ENCODE peak calls at places on chromosome 11, in six cellular contexts. B is stomach; U is ascending aorta; J is CD8-positive, alpha-beta memory T cell; A is ovary; L is A549. H is an unnamed sample.

GRCh38 chr11:34558211-34558610 is 44.6 kb upstream of the ELF5 start:
- DNase-seq in U (no peak), J (no peak), L (no peak), A (no peak), B (no peak), H (no peak)

GRCh38 chr11:13343931-13344717 is 66.5 kb downstream of the BMAL1 start:
- DNase-seq in B (peak), A (peak), U (peak), J (peak), L (peak), H (peak)

GRCh38 chr11:94866936-94867795 is 99.0 kb downstream of the AMOTL1 start:
- DNase-seq in B (no peak), J (no peak), L (no peak), A (no peak), U (no peak), H (no peak)

GRCh38 chr11:10394229-10395100 is 60.6 kb upstream of the AMPD3 start:
- DNase-seq in B (no peak), L (peak), J (no peak), A (no peak), U (peak), H (no peak)

GRCh38 chr11:115806056-115806455 is 301.8 kb upstream of the CADM1 start:
- DNase-seq in A (no peak), B (no peak), J (no peak), L (no peak), U (no peak), H (no peak)

GRCh38 chr11:119092880-119093665 is 8.4 kb downstream of the HMBS start:
- DNase-seq in J (no peak), A (no peak), B (peak), L (no peak), U (no peak), H (no peak)

GRCh38 chr11:71103266-71103665 is 149.1 kb downstream of the SHANK2 start:
- DNase-seq in L (no peak), U (no peak), A (no peak), B (peak), J (no peak), H (no peak)

GRCh38 chr11:47514825-47515647 is 37.9 kb downstream of the CELF1 start:
- DNase-seq in J (no peak), U (no peak), B (no peak), L (peak), A (no peak), H (no peak)

GRCh38 chr11:17386331-17387084 is 2.0 kb downstream of the KCNJ11 start:
- DNase-seq in L (peak), B (peak), U (peak), J (no peak), A (no peak), H (peak)

GRCh38 chr11:107139396-107139795 is 121.1 kb upstream of the GUCY1A2 start:
- DNase-seq in U (no peak), L (no peak), J (no peak), A (no peak), B (no peak), H (no peak)

GRCh38 chr11:23012930-23013329 is 152.7 kb upstream of the CCDC179 start:
- DNase-seq in A (no peak), B (no peak), J (no peak), U (no peak), L (no peak), H (no peak)

GRCh38 chr11:73209892-73210291 is 8.2 kb upstream of the P2RY2 start:
- DNase-seq in J (no peak), L (no peak), U (no peak), A (no peak), B (no peak), H (no peak)

GRCh38 chr11:107689317-107690202 is 22.3 kb downstream of the SLN start:
- DNase-seq in U (peak), J (peak), B (peak), A (peak), L (peak), H (peak)

GRCh38 chr11:106950067-106950491 is 68.2 kb downstream of the GUCY1A2 start:
- DNase-seq in L (no peak), A (no peak), U (no peak), J (no peak), B (no peak), H (no peak)

GRCh38 chr11:2802389-2803185 is 83.0 kb downstream of the CDKN1C start:
- DNase-seq in B (peak), U (peak), J (no peak), A (peak), L (no peak), H (no peak)

GRCh38 chr11:106463154-106463553 is 385.7 kb downstream of the AASDHPPT start:
- DNase-seq in A (no peak), L (no peak), B (no peak), U (no peak), J (no peak), H (no peak)

GRCh38 chr11:64947202-64947814 is 11.6 kb upstream of the GPHA2 start:
- DNase-seq in J (no peak), B (no peak), L (peak), A (no peak), U (peak), H (no peak)

GRCh38 chr11:64853709-64854108 is 9.3 kb upstream of the CDC42BPG start:
- DNase-seq in A (no peak), L (no peak), J (peak), U (no peak), B (no peak), H (no peak)

GRCh38 chr11:74138572-74138971 is 32.2 kb downstream of the C2CD3 start:
- DNase-seq in B (no peak), A (no peak), L (peak), U (no peak), J (no peak), H (no peak)

GRCh38 chr11:16792426-16792825 is 54.0 kb downstream of the C11orf58 start:
- DNase-seq in B (no peak), U (no peak), A (no peak), L (no peak), J (no peak), H (peak)

GRCh38 chr11:74691755-74692154 is 39.5 kb downstream of the CHRDL2 start:
- DNase-seq in B (no peak), L (no peak), A (no peak), U (no peak), J (no peak), H (no peak)

GRCh38 chr11:5807580-5807979 is 1.1 kb upstream of the OR52N2 start:
- DNase-seq in L (no peak), A (no peak), U (no peak), J (no peak), B (no peak), H (no peak)

GRCh38 chr11:22539851-22540376 is 85.7 kb downstream of the FANCF start:
- DNase-seq in J (no peak), A (no peak), L (no peak), B (no peak), U (no peak), H (peak)

GRCh38 chr11:117019871-117020270 is 78.4 kb downstream of the SIK3 start:
- DNase-seq in J (no peak), A (no peak), B (no peak), L (no peak), U (no peak), H (peak)

GRCh38 chr11:33028537-33028914 is 10.8 kb upstream of the TCP11L1 start:
- DNase-seq in L (no peak), A (no peak), J (no peak), U (no peak), B (no peak), H (no peak)

GRCh38 chr11:75024068-75024449 is 35.3 kb downstream of the NEU3 start:
- DNase-seq in A (no peak), U (no peak), L (no peak), J (no peak), B (no peak), H (no peak)

GRCh38 chr11:72627594-72628281 is 46.5 kb downstream of the PDE2A start:
- DNase-seq in B (no peak), A (no peak), L (no peak), U (no peak), J (no peak), H (no peak)

GRCh38 chr11:72840780-72841179 is 26.6 kb downstream of the ATG16L2 start:
- DNase-seq in B (no peak), U (no peak), A (no peak), L (peak), J (no peak), H (no peak)

GRCh38 chr11:68683952-68684384 is 376 bp upstream of the GAL start:
- DNase-seq in L (no peak), B (no peak), J (no peak), A (no peak), U (no peak), H (no peak)

GRCh38 chr11:13140873-13141655 is 131.9 kb downstream of the RASSF10 start:
- DNase-seq in U (no peak), B (no peak), L (no peak), J (no peak), A (no peak), H (no peak)

GRCh38 chr11:75626692-75627536 is 41.9 kb downstream of the MAP6 start:
- DNase-seq in L (no peak), U (no peak), A (no peak), J (no peak), B (no peak), H (no peak)

GRCh38 chr11:111933872-111934271 is 3.3 kb upstream of the DIXDC1 start:
- DNase-seq in L (no peak), A (no peak), B (no peak), U (no peak), J (no peak), H (no peak)

GRCh38 chr11:122105009-122105828 is 10.8 kb downstream of the BLID start:
- DNase-seq in L (no peak), B (no peak), A (no peak), J (no peak), U (peak), H (no peak)

GRCh38 chr11:68312117-68312779 is at the start of gene LRP5:
- DNase-seq in U (no peak), B (no peak), J (no peak), L (no peak), A (peak), H (no peak)

GRCh38 chr11:14644396-14645246 is 1.0 kb downstream of the PDE3B start:
- DNase-seq in A (no peak), J (peak), B (peak), L (peak), U (peak), H (no peak)

GRCh38 chr11:128453444-128454336 is 133.7 kb downstream of the ETS1 start:
- DNase-seq in L (no peak), J (no peak), A (peak), B (peak), U (peak), H (no peak)

GRCh38 chr11:13462311-13462927 is 603 bp downstream of the BTBD10 start:
- DNase-seq in U (peak), J (peak), B (peak), L (peak), A (peak), H (peak)

DNA sequence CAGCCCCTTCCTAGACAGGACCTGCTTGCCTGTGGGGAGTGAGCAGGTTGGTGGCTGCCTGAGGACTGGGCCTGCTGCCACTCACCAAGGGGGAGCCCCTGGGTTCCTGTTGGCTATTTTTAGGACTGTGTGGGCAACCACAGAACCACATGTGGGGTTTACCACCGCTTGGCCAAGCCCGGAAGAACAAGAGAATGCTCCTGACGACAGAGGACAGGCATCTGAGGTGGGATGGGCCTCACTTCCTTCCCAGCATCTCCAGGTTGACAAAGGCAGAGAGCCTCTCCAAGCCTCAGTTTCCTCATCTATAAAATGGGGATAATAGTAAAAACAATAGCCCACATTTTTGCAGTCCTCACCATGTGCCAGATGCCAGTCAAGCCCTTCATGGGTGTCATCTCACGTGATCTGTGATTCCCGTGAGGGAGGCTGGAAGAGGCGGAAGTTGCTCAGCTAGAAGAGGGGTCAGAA is 43.6 kb downstream of the LRRC32 start:
- DNase-seq in B (no peak), L (no peak), J (peak), A (no peak), U (peak), H (peak)
- H3K4me3 ChIP-seq in B (no peak), L (no peak), J (no peak), A (no peak), U (no peak), H (no peak)

DNA sequence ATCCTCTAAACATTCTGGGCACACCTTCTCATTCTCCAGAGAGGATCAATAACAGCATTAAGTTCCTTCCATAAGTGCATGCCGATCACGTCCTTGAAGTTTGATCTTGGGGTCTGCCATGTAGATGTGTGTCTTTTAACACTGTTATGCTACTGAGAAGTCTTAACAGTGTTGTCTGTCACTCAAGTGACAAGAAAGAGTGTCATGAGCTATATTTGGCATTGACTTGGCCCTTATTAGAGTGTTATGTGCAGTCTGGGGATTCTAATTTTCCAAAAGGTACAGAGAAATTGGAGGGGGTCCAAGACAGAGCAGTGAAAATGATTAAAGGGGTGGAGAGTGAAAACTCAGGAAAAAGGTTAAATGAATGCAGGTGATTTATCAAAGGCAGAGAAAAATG is 107.1 kb upstream of the OPCML start:
- DNase-seq in U (no peak), A (no peak), B (no peak), J (no peak), L (no peak), H (no peak)
- H3K4me3 ChIP-seq in U (no peak), A (no peak), B (no peak), J (no peak), L (no peak), H (no peak)

GRCh38 chr11:113106507-113106906 is 145.3 kb downstream of the NCAM1 start:
- DNase-seq in A (no peak), L (no peak), B (no peak), J (no peak), U (no peak), H (no peak)
- H3K4me3 ChIP-seq in A (no peak), L (no peak), B (no peak), J (no peak), U (no peak), H (no peak)

GRCh38 chr11:46112961-46113617 is 8.2 kb downstream of the PHF21A start:
- DNase-seq in U (no peak), A (no peak), J (peak), L (peak), B (no peak), H (peak)
- H3K4me3 ChIP-seq in U (no peak), A (no peak), J (no peak), L (no peak), B (no peak), H (no peak)

H was measured in Jurkat, Clone E6-1.